ENCODE peak calls at places on chromosomes 7 and 10, in nine cellular contexts. I is T-helper 9 cell; C is ACHN; J is kidney; D is cardiac septum; N is PC-3; M is neural crest cell; O is HuH-7; Q is activated T-helper 1 cell treated with anti-CD3 and anti-CD28 coated beads, Interleukin-12 subunit alpha, Interleukin-12 subunit beta, Interleukin-2, Interleukin-4 antibody, amounts not matched to agents 30 ng/mL and 10 ng/mL and 1 ng/mL, durations not matched to agents 14 hours and 24 hours and 36 hours. P is an unnamed sample.

GRCh38 chr10:28217848-28218247 is 85.0 kb downstream of the MPP7 start:
- DNase-seq in C (no peak), M (no peak), D (no peak), I (no peak), N (peak), O (no peak), Q (no peak), J (no peak), P (no peak)

GRCh38 chr10:125146791-125147604 is 13.4 kb downstream of the CTBP2 start:
- DNase-seq in J (no peak), M (no peak), O (no peak), Q (no peak), C (peak), D (no peak), I (no peak), N (peak), P (peak)

GRCh38 chr7:4236389-4236788 is 445.7 kb upstream of the FOXK1 start:
- DNase-seq in M (no peak), N (no peak), Q (no peak), I (no peak), O (no peak), D (peak), C (no peak), J (no peak), P (no peak)

GRCh38 chr10:124484016-124484415 is 22.4 kb downstream of the LHPP start:
- DNase-seq in J (peak), I (no peak), D (no peak), O (no peak), N (no peak), Q (no peak), C (no peak), M (no peak), P (no peak)

GRCh38 chr7:120272896-120273475 is at the start of gene KCND2:
- DNase-seq in D (peak), I (no peak), C (no peak), M (peak), J (peak), N (no peak), Q (no peak), O (peak), P (no peak)

GRCh38 chr7:143936087-143937009 is 1.3 kb downstream of the OR2F2 start:
- DNase-seq in Q (no peak), M (no peak), O (no peak), C (no peak), D (no peak), I (no peak), N (no peak), J (no peak), P (no peak)

GRCh38 chr10:79292026-79292425 is 55.2 kb upstream of the PPIF start:
- DNase-seq in M (no peak), N (no peak), I (no peak), C (no peak), Q (no peak), O (no peak), J (no peak), D (no peak), P (no peak)

GRCh38 chr7:23863209-23863798 is 153.3 kb downstream of the STK31 start:
- DNase-seq in J (no peak), C (peak), M (no peak), Q (no peak), O (peak), D (no peak), I (no peak), N (peak), P (peak)

GRCh38 chr7:88311675-88312036 is 5.0 kb upstream of the STEAP4 start:
- DNase-seq in O (no peak), I (no peak), D (no peak), M (no peak), N (no peak), C (no peak), Q (no peak), J (no peak), P (no peak)

GRCh38 chr10:67492317-67493019 is 203.5 kb downstream of the CTNNA3 start:
- DNase-seq in C (no peak), O (no peak), D (no peak), N (peak), I (no peak), Q (no peak), M (no peak), J (no peak), P (no peak)

GRCh38 chr7:99752354-99752753 is 17.4 kb upstream of the CYP3A7 start:
- DNase-seq in N (peak), I (no peak), J (no peak), C (no peak), O (no peak), D (no peak), M (no peak), Q (no peak), P (no peak)

GRCh38 chr10:23079700-23080099 is 15.7 kb upstream of the MSRB2 start:
- DNase-seq in N (no peak), C (no peak), Q (no peak), I (no peak), M (no peak), J (no peak), O (no peak), D (no peak), P (no peak)

GRCh38 chr10:80491251-80492102 is 37.4 kb downstream of the TSPAN14 start:
- DNase-seq in D (peak), N (no peak), C (peak), Q (no peak), M (no peak), I (no peak), O (no peak), J (peak), P (no peak)

GRCh38 chr7:157676456-157677255 is 339.9 kb downstream of the DNAJB6 start:
- DNase-seq in C (no peak), M (no peak), Q (no peak), J (no peak), O (no peak), I (no peak), D (peak), N (peak), P (no peak)

GRCh38 chr7:3206771-3207191 is 94.3 kb upstream of the SDK1 start:
- DNase-seq in N (no peak), I (no peak), M (no peak), Q (no peak), J (no peak), C (no peak), O (no peak), D (peak), P (no peak)

GRCh38 chr10:580796-581195 is 108.7 kb downstream of the DIP2C start:
- DNase-seq in M (no peak), D (no peak), O (no peak), N (peak), I (no peak), Q (no peak), C (peak), J (no peak), P (no peak)

GRCh38 chr10:17453377-17454091 is 861 bp downstream of the ST8SIA6 start:
- DNase-seq in M (peak), I (peak), C (no peak), Q (peak), J (peak), N (peak), O (peak), D (no peak), P (no peak)